ENCODE peak calls at places on chromosome 11, in five cellular contexts. J is cardiac septum; A is osteoblast; R is activated naive CD8-positive, alpha-beta T cell treated with anti-CD3 and anti-CD28 coated beads, Interleukin-2, amount 50 U/mL, for 16 hours; F is endodermal cell. O is an unnamed sample.
A peak's percentile ranks its signal among the peaks of the same experiment; 100 is the strongest.

GRCh38 chr11:104529916-104530315 is 366.0 kb upstream of the PDGFD start:
- DNase-seq in R (no peak), J (no peak), A (no peak), F (no peak), O (no peak)

GRCh38 chr11:13010737-13011342 is 1.7 kb downstream of the RASSF10 start:
- DNase-seq in F (peak; percentile 76), J (no peak), R (no peak), A (no peak), O (no peak)

GRCh38 chr11:123899792-123900191 is 2.2 kb upstream of the OR8D4 start:
- DNase-seq in F (peak; percentile 26), A (no peak), J (no peak), R (no peak), O (no peak)

GRCh38 chr11:17782145-17782544 is 47.6 kb downstream of the KCNC1 start:
- DNase-seq in J (peak; percentile 38), F (no peak), A (no peak), R (no peak), O (no peak)

GRCh38 chr11:79081441-79082124 is 359.2 kb downstream of the TENM4 start:
- DNase-seq in R (no peak), F (no peak), A (no peak), J (peak; percentile 63), O (no peak)

GRCh38 chr11:69229521-69229920 is 64.4 kb upstream of the MYEOV start:
- DNase-seq in F (peak; percentile 21), J (peak; percentile 69), A (no peak), R (no peak), O (no peak)

GRCh38 chr11:130001491-130002351 is 914 bp downstream of the PRDM10 start:
- DNase-seq in J (peak; percentile 77), A (peak; percentile 94), F (peak; percentile 76), R (no peak), O (no peak)

GRCh38 chr11:45554230-45554967 is 111.0 kb downstream of the CHST1 start:
- DNase-seq in J (no peak), A (peak; percentile 13), R (no peak), F (no peak), O (no peak)

GRCh38 chr11:102495161-102496042 is 35.1 kb downstream of the MMP7 start:
- DNase-seq in F (peak; percentile 79), A (no peak), R (peak; percentile 14), J (no peak), O (peak; percentile 39)

GRCh38 chr11:2665747-2666710 is 33.8 kb downstream of the KCNQ1OT1 start:
- DNase-seq in A (peak; percentile 32), J (peak; percentile 39), F (peak; percentile 33), R (no peak), O (no peak)

GRCh38 chr11:66288866-66289547 is at the start of gene YIF1A:
- DNase-seq in R (peak; percentile 97), A (peak; percentile 100), F (peak; percentile 100), J (peak; percentile 99), O (peak; percentile 100)

GRCh38 chr11:1280116-1281035 is 29.1 kb downstream of the TOLLIP start:
- DNase-seq in F (no peak), R (no peak), J (no peak), A (no peak), O (no peak)

GRCh38 chr11:64885367-64886286 is 7.2 kb upstream of the EHD1 start:
- DNase-seq in J (no peak), F (no peak), A (peak; percentile 96), R (no peak), O (no peak)

GRCh38 chr11:57461841-57462489 is 1.6 kb downstream of the RTN4RL2 start:
- DNase-seq in R (no peak), F (no peak), J (no peak), A (peak; percentile 79), O (no peak)

GRCh38 chr11:114847599-114847998 is 169.3 kb downstream of the NXPE2 start:
- DNase-seq in A (no peak), F (no peak), R (no peak), J (no peak), O (no peak)

GRCh38 chr11:21814169-21814568 is 378.7 kb upstream of the ANO5 start:
- DNase-seq in J (no peak), R (no peak), F (no peak), A (no peak), O (peak; percentile 72)

GRCh38 chr11:86174101-86175046 is 70.2 kb upstream of the EED start:
- DNase-seq in R (no peak), J (peak; percentile 90), F (peak; percentile 31), A (peak; percentile 90), O (peak; percentile 38)

GRCh38 chr11:120554771-120555432 is 43.4 kb downstream of the GRIK4 start:
- DNase-seq in J (no peak), F (peak; percentile 72), R (no peak), A (no peak), O (peak; percentile 54)

GRCh38 chr11:34748036-34748435 is 127.1 kb downstream of the EHF start:
- DNase-seq in A (no peak), J (no peak), R (no peak), F (no peak), O (no peak)

GRCh38 chr11:12840871-12841516 is 166.8 kb downstream of the TEAD1 start:
- DNase-seq in F (peak; percentile 50), J (no peak), A (peak; percentile 74), R (no peak), O (no peak)

GRCh38 chr11:118947091-118947490 is 9.0 kb upstream of the UPK2 start:
- DNase-seq in J (no peak), A (no peak), F (no peak), R (no peak), O (no peak)

O was measured in BE2C.